ENCODE peak calls at places on chromosomes 1 and 21, in five cellular contexts. T, B, A, G and K are unnamed samples.
A peak's percentile ranks its signal among the peaks of the same experiment; 100 is the strongest.

GRCh38 chr1:54135436-54136120 is 17.2 kb downstream of the CDCP2 start:
- DNase-seq in T (no peak), G (no peak), A (no peak), B (no peak), K (no peak)

GRCh38 chr1:15206418-15207030 is 40.5 kb upstream of the FHAD1 start:
- DNase-seq in T (no peak), A (no peak), G (no peak), B (no peak), K (no peak)

GRCh38 chr1:210384625-210385024 is 55.9 kb downstream of the HHAT start:
- DNase-seq in A (no peak), T (no peak), G (no peak), B (no peak), K (no peak)

GRCh38 chr1:111733183-111733995 is 5.8 kb downstream of the INKA2 start:
- DNase-seq in T (peak; percentile 76), G (peak; percentile 49), B (no peak), A (peak; percentile 77), K (no peak)

GRCh38 chr1:19315378-19316206 is 3.5 kb downstream of the SLC66A1 start:
- DNase-seq in B (no peak), A (no peak), T (peak; percentile 50), G (no peak), K (peak; percentile 61)

GRCh38 chr1:41977329-41977728 is 58.6 kb upstream of the HIVEP3 start:
- DNase-seq in T (no peak), B (no peak), A (no peak), G (no peak), K (no peak)

GRCh38 chr1:185156854-185157598 is at the start of the genes SWT1 and TRMT1L:
- DNase-seq in A (peak; percentile 100), B (peak; percentile 96), G (peak; percentile 96), T (peak; percentile 100), K (peak; percentile 100)

GRCh38 chr1:205453466-205453865 is 2.4 kb downstream of the BLACAT1 start:
- DNase-seq in A (no peak), B (no peak), G (no peak), T (no peak), K (no peak)

GRCh38 chr1:3822421-3822820 is 26.1 kb upstream of the LRRC47 start:
- DNase-seq in T (no peak), B (no peak), G (no peak), A (no peak), K (no peak)

GRCh38 chr1:244349103-244349531 is 102.6 kb downstream of the ADSS2 start:
- DNase-seq in T (peak; percentile 89), B (no peak), A (peak; percentile 35), G (no peak), K (no peak)

GRCh38 chr1:184745110-184745509 is 9.5 kb downstream of the EDEM3 start:
- DNase-seq in A (no peak), G (no peak), T (no peak), B (no peak), K (no peak)

GRCh38 chr1:157505481-157506272 is 46.6 kb downstream of the FCRL5 start:
- DNase-seq in A (peak; percentile 45), B (peak; percentile 39), G (peak; percentile 52), T (peak; percentile 66), K (no peak)

GRCh38 chr1:83918688-83919285 is 80.1 kb downstream of the TTLL7 start:
- DNase-seq in T (no peak), G (no peak), A (no peak), B (no peak), K (no peak)

GRCh38 chr1:117842408-117843170 is 86.8 kb downstream of the GDAP2 start:
- DNase-seq in G (peak; percentile 8), T (peak; percentile 27), B (peak; percentile 12), A (no peak), K (no peak)

GRCh38 chr1:8070381-8070811 is 44.3 kb upstream of the ERRFI1 start:
- DNase-seq in G (no peak), A (peak; percentile 59), B (peak; percentile 94), T (no peak), K (no peak)

GRCh38 chr1:58848818-58849411 is 65.1 kb upstream of the JUN start:
- DNase-seq in B (peak; percentile 94), G (no peak), A (peak; percentile 34), T (peak; percentile 97), K (peak; percentile 92)

GRCh38 chr1:199009447-199009846 is 370.6 kb downstream of the PTPRC start:
- DNase-seq in A (no peak), B (no peak), T (no peak), G (no peak), K (no peak)

GRCh38 chr1:205590777-205591513 is 40.9 kb downstream of the ELK4 start:
- DNase-seq in T (no peak), A (no peak), G (no peak), B (no peak), K (peak; percentile 41)

GRCh38 chr1:15727866-15728534 is 8.1 kb upstream of the SLC25A34 start:
- DNase-seq in B (no peak), T (no peak), A (no peak), G (no peak), K (no peak)

GRCh38 chr1:67134692-67135091 is at the start of gene C1orf141:
- DNase-seq in B (no peak), G (peak; percentile 39), A (no peak), T (no peak), K (no peak)

GRCh38 chr1:42003433-42003832 is 84.7 kb upstream of the HIVEP3 start:
- DNase-seq in G (no peak), B (peak; percentile 24), T (no peak), A (peak; percentile 66), K (no peak)

GRCh38 chr1:206804156-206804737 is 32.0 kb upstream of the IL10 start:
- DNase-seq in G (no peak), T (no peak), A (no peak), B (no peak), K (no peak)

GRCh38 chr1:35576061-35576765 is 3.1 kb downstream of the TFAP2E start:
- DNase-seq in T (no peak), A (peak; percentile 54), B (no peak), G (no peak), K (no peak)

GRCh38 chr1:77048615-77049005 is 170.6 kb downstream of the PIGK start:
- DNase-seq in A (no peak), G (no peak), B (no peak), T (no peak), K (no peak)

GRCh38 chr21:31218830-31219608 is 125.0 kb downstream of the TIAM1 start:
- DNase-seq in T (no peak), G (no peak), A (no peak), B (peak; percentile 22), K (no peak)

GRCh38 chr21:31216206-31216605 is 127.9 kb downstream of the TIAM1 start:
- DNase-seq in G (no peak), B (no peak), T (no peak), A (no peak), K (no peak)

DNA sequence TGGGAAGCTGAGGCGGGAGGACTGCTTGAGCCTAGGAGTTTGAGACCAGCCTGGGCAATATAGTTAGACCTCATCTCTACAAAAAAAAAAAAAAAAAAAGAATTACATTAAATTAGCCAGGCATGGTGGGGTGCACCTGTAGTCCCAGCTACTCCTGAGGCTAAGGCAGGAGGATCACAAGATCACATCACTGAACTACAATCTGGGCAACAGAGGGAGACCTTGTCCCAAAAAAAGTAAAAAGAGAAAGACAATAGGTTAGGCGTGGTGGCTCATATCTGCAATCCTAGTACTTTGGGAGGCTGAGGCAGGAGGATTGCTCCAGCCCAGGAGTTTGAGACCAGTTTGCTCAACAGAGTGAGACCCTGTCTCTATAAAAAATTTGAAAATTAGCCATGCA is 130.3 kb downstream of the TIAM1 start:
- DNase-seq in B (no peak), A (no peak), T (no peak), G (no peak), K (no peak)
- TF ChIP-seq CTCF in B (peak; percentile 17), A (no peak), T (no peak), G (no peak), K (peak; percentile 59)

GRCh38 chr1:234604726-234605492 is 5.1 kb downstream of the IRF2BP2 start:
- DNase-seq in T (no peak), A (no peak), G (no peak), B (no peak), K (no peak)

GRCh38 chr1:234607091-234608025 is 2.6 kb downstream of the IRF2BP2 start:
- DNase-seq in B (no peak), T (no peak), G (peak; percentile 31), A (peak; percentile 48), K (no peak)

GRCh38 chr1:234606731-234607090 is 3.3 kb downstream of the IRF2BP2 start:
- DNase-seq in B (no peak), T (no peak), G (no peak), A (no peak), K (no peak)

GRCh38 chr1:234605493-234605982 is 4.4 kb downstream of the IRF2BP2 start:
- DNase-seq in T (no peak), B (no peak), G (no peak), A (no peak), K (no peak)

GRCh38 chr1:234605983-234606730 is 3.8 kb downstream of the IRF2BP2 start:
- DNase-seq in G (no peak), T (no peak), A (peak; percentile 59), B (no peak), K (no peak)
- TF ChIP-seq CTCF in G (no peak), T (peak; percentile 3), A (peak; percentile 12), B (no peak), K (peak; percentile 51)

DNA sequence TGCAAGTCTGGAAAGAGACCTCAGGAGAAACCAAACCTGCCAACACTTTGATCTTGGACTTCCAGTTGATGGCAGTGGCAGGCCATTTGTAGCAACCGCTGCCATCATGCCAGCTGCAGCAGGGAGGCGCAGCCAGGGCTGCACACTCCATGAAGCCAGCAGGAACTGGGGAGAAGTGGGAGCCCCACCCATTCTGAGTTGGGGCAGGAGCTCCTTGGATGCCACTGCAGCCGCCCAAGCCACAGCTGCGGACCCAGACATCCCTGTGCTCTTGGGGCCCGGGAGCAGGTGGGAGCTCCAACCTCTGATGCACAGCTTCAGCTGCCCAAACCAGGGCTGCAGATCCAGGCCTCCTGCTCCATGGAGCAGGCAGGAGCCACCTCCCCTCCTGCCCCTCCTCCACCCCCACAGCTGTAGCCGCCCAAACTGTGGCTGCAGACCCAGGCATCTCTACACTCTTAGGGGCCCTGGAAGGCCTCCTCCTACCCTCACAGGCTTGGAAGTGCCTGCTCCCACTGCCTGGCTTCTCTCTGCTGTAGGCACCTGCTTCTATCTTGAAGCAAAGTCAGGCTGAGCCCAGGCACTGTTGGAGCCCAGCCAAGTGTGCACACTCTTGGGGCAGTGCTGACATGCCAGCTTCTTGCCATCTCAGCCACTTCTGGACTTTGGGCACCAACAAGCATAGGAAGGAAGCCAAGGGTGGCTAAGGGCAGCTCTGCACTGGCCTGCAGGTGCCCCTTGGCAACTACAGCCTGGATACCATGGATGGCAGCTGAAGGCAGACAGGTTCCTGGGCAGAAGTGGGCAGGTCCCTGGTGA is 20.0 kb upstream of the DISP1 start:
- DNase-seq in G (no peak), A (no peak), B (no peak), T (no peak), K (no peak)
- TF ChIP-seq CTCF in G (no peak), A (no peak), B (peak; percentile 94), T (peak; percentile 32), K (peak; percentile 47)

GRCh38 chr1:21783679-21784603 is 992 bp upstream of the USP48 start:
- DNase-seq in G (peak; percentile 85), B (no peak), A (peak; percentile 32), T (peak; percentile 93), K (no peak)

GRCh38 chr1:21779613-21780521 is 3.1 kb downstream of the USP48 start:
- DNase-seq in G (no peak), A (no peak), T (no peak), B (no peak), K (no peak)

GRCh38 chr1:21781971-21782867 is 730 bp downstream of the USP48 start:
- DNase-seq in A (peak; percentile 77), T (peak; percentile 43), G (peak; percentile 30), B (no peak), K (no peak)

GRCh38 chr1:21786640-21787039 is 3.7 kb upstream of the USP48 start:
- DNase-seq in A (no peak), T (no peak), G (no peak), B (no peak), K (no peak)

GRCh38 chr1:21782868-21783678 is at the start of gene USP48:
- DNase-seq in T (peak; percentile 87), A (peak; percentile 98), B (peak; percentile 92), G (peak; percentile 97), K (peak; percentile 98)
- TF ChIP-seq CTCF in T (no peak), A (no peak), B (no peak), G (no peak), K (no peak)